ENCODE peak calls at places on chromosome 14, in seven cellular contexts. Z is HepG2, I is K562, G is GM12878, A is SK-N-SH, Q is HCT116, J is H1. P is an unnamed sample.

GRCh38 chr14:97298775-97299174 is 501.6 kb downstream of the VRK1 start:
- DNase-seq in J (no peak), Z (no peak), I (no peak), A (no peak), G (no peak), Q (no peak), P (no peak)

GRCh38 chr14:63727231-63727735 is 582 bp downstream of the SGPP1 start:
- DNase-seq in Z (no peak), A (peak), I (peak), G (no peak), J (no peak), Q (no peak), P (peak)

GRCh38 chr14:72451081-72451972 is 442.6 kb downstream of the DPF3 start:
- DNase-seq in J (no peak), G (peak), Z (no peak), Q (no peak), I (no peak), A (no peak), P (no peak)

GRCh38 chr14:36658091-36659009 is 3.3 kb upstream of the PAX9 start:
- DNase-seq in I (no peak), A (no peak), J (peak), Z (no peak), Q (no peak), G (no peak), P (no peak)

GRCh38 chr14:67883717-67884116 is 64.1 kb downstream of the RAD51B start:
- DNase-seq in Z (no peak), A (no peak), I (no peak), J (no peak), Q (no peak), G (no peak), P (no peak)

GRCh38 chr14:77556946-77557345 is 58.3 kb upstream of the ISM2 start:
- DNase-seq in I (no peak), J (no peak), Z (no peak), G (no peak), A (no peak), Q (no peak), P (no peak)

GRCh38 chr14:23408307-23408630 is 196 bp upstream of the MYH6 start:
- DNase-seq in Q (no peak), I (no peak), J (no peak), Z (no peak), A (no peak), G (no peak), P (no peak)

GRCh38 chr14:57921377-57921776 is 55.5 kb upstream of the SLC35F4 start:
- DNase-seq in A (no peak), J (no peak), Q (no peak), I (no peak), G (no peak), Z (no peak), P (no peak)

GRCh38 chr14:49895480-49895879 is 2.6 kb downstream of the ARF6 start:
- DNase-seq in G (no peak), Z (no peak), J (no peak), I (no peak), A (no peak), Q (no peak), P (peak)

GRCh38 chr14:33786091-33786825 is 164.6 kb downstream of the EGLN3 start:
- DNase-seq in G (no peak), Q (no peak), Z (no peak), A (no peak), J (no peak), I (no peak), P (no peak)

GRCh38 chr14:103625361-103626095 is 3.5 kb upstream of the KLC1 start:
- DNase-seq in Q (no peak), Z (no peak), I (no peak), A (no peak), J (no peak), G (no peak), P (no peak)

GRCh38 chr14:42673963-42674362 is 1067.3 kb downstream of the LRFN5 start:
- DNase-seq in Q (no peak), Z (no peak), J (no peak), G (no peak), A (no peak), I (no peak), P (no peak)

GRCh38 chr14:37116933-37117844 is 55.2 kb downstream of the SLC25A21 start:
- DNase-seq in J (no peak), A (no peak), I (peak), G (no peak), Z (peak), Q (peak), P (peak)

GRCh38 chr14:28323951-28324741 is 442.4 kb upstream of the FOXG1 start:
- DNase-seq in A (no peak), J (no peak), Z (no peak), Q (no peak), I (no peak), G (no peak), P (no peak)

GRCh38 chr14:63193236-63193635 is 11.0 kb upstream of the RHOJ start:
- DNase-seq in Q (no peak), Z (no peak), A (no peak), I (no peak), J (no peak), G (no peak), P (no peak)

GRCh38 chr14:79562158-79562557 is 649.1 kb downstream of the DIO2 start:
- DNase-seq in Z (no peak), G (no peak), A (no peak), I (no peak), Q (no peak), J (no peak), P (no peak)

GRCh38 chr14:100422556-100423420 is 99.6 kb downstream of the SLC25A47 start:
- DNase-seq in A (no peak), I (no peak), G (no peak), J (no peak), Z (no peak), Q (no peak), P (no peak)

GRCh38 chr14:98069712-98070133 is 1202.3 kb downstream of the BCL11B start:
- DNase-seq in I (no peak), Q (no peak), G (no peak), J (peak), A (no peak), Z (peak), P (peak)

GRCh38 chr14:101876539-101876938 is 87.8 kb upstream of the DYNC1H1 start:
- DNase-seq in J (no peak), Z (no peak), A (peak), Q (no peak), I (no peak), G (peak), P (no peak)

GRCh38 chr14:35374273-35374681 is 30.3 kb downstream of the NFKBIA start:
- DNase-seq in J (no peak), G (no peak), A (no peak), Z (peak), I (no peak), Q (peak), P (no peak)

GRCh38 chr14:96926006-96926405 is 128.8 kb downstream of the VRK1 start:
- DNase-seq in A (no peak), Z (no peak), G (no peak), Q (no peak), J (no peak), I (no peak), P (no peak)

GRCh38 chr14:104293851-104294627 is 155.7 kb downstream of the KIF26A start:
- DNase-seq in Q (no peak), I (no peak), Z (no peak), G (no peak), A (no peak), J (no peak), P (peak)

GRCh38 chr14:75232597-75232996 is 46.0 kb upstream of the FOS start:
- DNase-seq in Z (no peak), J (no peak), G (no peak), A (no peak), Q (no peak), I (no peak), P (no peak)

GRCh38 chr14:80278293-80279037 is 67.2 kb upstream of the DIO2 start:
- DNase-seq in Q (no peak), A (no peak), J (no peak), Z (no peak), G (no peak), I (no peak), P (no peak)

GRCh38 chr14:101061411-101062064 is 158.0 kb upstream of the RTL1 start:
- DNase-seq in I (no peak), Q (no peak), Z (no peak), G (no peak), J (no peak), A (no peak), P (no peak)

GRCh38 chr14:87109271-87109670 is 883.7 kb downstream of the GALC start:
- DNase-seq in I (no peak), G (no peak), J (no peak), Q (no peak), Z (no peak), A (no peak), P (no peak)

GRCh38 chr14:92877757-92878431 is 45.1 kb upstream of the CHGA start:
- DNase-seq in G (no peak), A (no peak), I (no peak), Z (peak), J (peak), Q (no peak), P (no peak)

GRCh38 chr14:39324097-39324496 is 90.4 kb downstream of the MIA2 start:
- DNase-seq in I (no peak), G (no peak), J (no peak), Z (no peak), A (no peak), Q (no peak), P (no peak)

GRCh38 chr14:78446807-78447206 is 276.6 kb downstream of the NRXN3 start:
- DNase-seq in A (no peak), Z (no peak), Q (no peak), G (no peak), I (peak), J (no peak), P (peak)

GRCh38 chr14:32342151-32342853 is 13.2 kb downstream of the AKAP6 start:
- DNase-seq in Z (no peak), G (no peak), J (no peak), Q (no peak), A (no peak), I (no peak), P (no peak)

GRCh38 chr14:104681689-104682074 is 7.7 kb upstream of the INF2 start:
- DNase-seq in Q (no peak), A (peak), J (peak), G (no peak), I (no peak), Z (peak), P (peak)

GRCh38 chr14:42214981-42215491 is 608.4 kb downstream of the LRFN5 start:
- DNase-seq in I (no peak), Z (no peak), J (no peak), G (no peak), Q (no peak), A (no peak), P (no peak)

DNA sequence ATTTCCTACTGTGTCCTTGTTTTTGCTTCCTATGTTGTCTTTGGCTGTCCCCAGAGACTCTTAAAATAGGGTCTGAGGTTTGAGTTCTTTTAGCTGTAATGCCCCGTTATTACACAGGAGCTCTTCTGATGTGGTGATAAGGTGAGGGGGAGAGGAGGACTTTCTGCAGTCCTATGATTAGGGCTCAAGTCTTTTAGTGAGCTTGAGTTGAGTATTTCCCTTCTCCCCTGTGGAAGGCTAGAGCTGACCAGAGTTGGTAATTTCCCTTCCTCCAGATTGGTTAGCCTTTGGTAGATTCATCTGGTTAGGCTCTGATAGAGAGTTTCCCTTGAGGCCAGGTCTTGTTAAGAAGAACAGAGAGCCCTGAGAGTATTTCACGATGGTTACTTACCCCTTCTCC is 4.3 kb upstream of the HIF1A start:
- DNase-seq in A (no peak), I (peak), Q (no peak), J (no peak), G (no peak), Z (no peak), P (no peak)
- TF ChIP-seq JUND in A (no peak), I (no peak), Q (no peak), J (no peak), G (no peak), Z (no peak), P (no peak)

GRCh38 chr14:54261283-54261682 is 135.5 kb upstream of the CDKN3 start:
- DNase-seq in J (peak), Z (no peak), G (no peak), Q (no peak), A (no peak), I (no peak), P (no peak)
- TF ChIP-seq JUND in J (no peak), Z (no peak), G (no peak), Q (no peak), A (no peak), I (no peak), P (no peak)

GRCh38 chr14:95816539-95816938 is 60.1 kb upstream of the TUNAR start:
- DNase-seq in J (peak), A (no peak), Q (no peak), G (no peak), Z (no peak), I (no peak), P (no peak)
- TF ChIP-seq JUND in J (no peak), A (no peak), Q (no peak), G (no peak), Z (no peak), I (no peak), P (no peak)

GRCh38 chr14:69395929-69396328 is 2.2 kb downstream of the ERH start:
- DNase-seq in A (no peak), Z (no peak), I (no peak), J (no peak), Q (no peak), G (no peak), P (no peak)

GRCh38 chr14:69398818-69399210 is 322 bp downstream of the SLC39A9 start:
- DNase-seq in J (no peak), Z (no peak), I (no peak), A (no peak), Q (no peak), G (no peak), P (no peak)

GRCh38 chr14:69398053-69398817 is at the start of the genes ERH and SLC39A9:
- DNase-seq in A (peak), Q (peak), J (peak), I (peak), Z (peak), G (peak), P (peak)

GRCh38 chr14:69399750-69400149 is 1.3 kb downstream of the SLC39A9 start:
- DNase-seq in A (no peak), Z (no peak), I (peak), Q (no peak), J (no peak), G (no peak), P (no peak)

DNA sequence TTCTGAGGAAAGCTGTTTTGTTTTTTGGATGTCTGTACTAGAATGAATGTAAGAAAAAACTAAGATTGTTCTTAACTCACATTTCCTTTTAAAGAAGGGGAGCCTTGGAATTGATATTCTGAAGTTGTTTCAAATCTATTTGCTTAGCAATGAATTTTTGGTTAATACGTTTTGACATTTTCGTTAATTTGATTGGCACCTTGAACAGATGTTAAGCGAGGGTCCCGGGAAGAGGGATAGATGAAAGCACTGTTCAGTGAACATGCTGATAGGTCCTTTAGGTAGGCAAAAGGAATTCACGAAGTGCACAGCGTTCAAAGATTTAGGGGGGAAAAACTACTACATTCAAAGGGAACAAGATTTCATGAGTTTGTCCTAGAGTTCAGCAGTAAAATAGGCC is 1.7 kb downstream of the SLC39A9 start:
- DNase-seq in J (no peak), G (no peak), A (no peak), Z (no peak), I (no peak), Q (no peak), P (no peak)
- TF ChIP-seq JUND in J (no peak), G (no peak), A (no peak), Z (no peak), I (no peak), Q (no peak), P (no peak)

GRCh38 chr14:99168330-99168729 is 103.7 kb downstream of the BCL11B start:
- DNase-seq in J (peak), Z (no peak), I (no peak), G (no peak), A (no peak), Q (no peak), P (no peak)
- TF ChIP-seq JUND in J (no peak), Z (no peak), I (no peak), G (no peak), A (no peak), Q (no peak), P (no peak)

GRCh38 chr14:51079085-51079484 is 15.8 kb downstream of the TRIM9 start:
- DNase-seq in I (no peak), Q (no peak), Z (no peak), G (no peak), J (no peak), A (no peak), P (no peak)
- TF ChIP-seq JUND in I (no peak), Q (no peak), Z (no peak), G (no peak), J (no peak), A (no peak), P (no peak)

P was measured in T47D.